ENCODE peak calls at places on chromosomes 13 and 19, in four cellular contexts. I, L, H and J are unnamed samples.

GRCh38 chr13:21322988-21323387 is 136.1 kb downstream of the ZDHHC20 start:
- DNase-seq in L (no peak), H (no peak), I (no peak), J (no peak)

GRCh38 chr13:90591927-90592268 is 755.6 kb upstream of the MIR17HG start:
- DNase-seq in H (no peak), I (no peak), L (no peak), J (no peak)

GRCh38 chr19:4650159-4650558 is 10.8 kb downstream of the TNFAIP8L1 start:
- DNase-seq in I (no peak), H (no peak), L (no peak), J (no peak)

GRCh38 chr19:29617336-29618266 is 11.5 kb downstream of the POP4 start:
- DNase-seq in L (no peak), H (no peak), I (no peak), J (no peak)

GRCh38 chr19:17200408-17201079 is 14.6 kb upstream of the USE1 start:
- DNase-seq in I (no peak), L (no peak), H (no peak), J (no peak)

GRCh38 chr13:29594310-29594709 is 1.2 kb downstream of the SLC7A1 start:
- DNase-seq in H (no peak), L (peak), I (peak), J (peak)

GRCh38 chr19:4069331-4069959 is 2.7 kb upstream of the ZBTB7A start:
- DNase-seq in I (no peak), H (peak), L (no peak), J (no peak)

GRCh38 chr13:33678906-33679657 is 138.9 kb upstream of the RFC3 start:
- DNase-seq in I (peak), L (peak), H (peak), J (peak)

GRCh38 chr13:57716295-57716694 is 84.8 kb downstream of the PCDH17 start:
- DNase-seq in H (no peak), L (no peak), I (no peak), J (no peak)

GRCh38 chr13:52711277-52711676 is 28.3 kb downstream of the CNMD start:
- DNase-seq in H (no peak), L (no peak), I (no peak), J (no peak)

GRCh38 chr13:29961036-29961685 is 110.7 kb upstream of the UBL3 start:
- DNase-seq in L (no peak), H (no peak), I (no peak), J (no peak)

GRCh38 chr13:20669162-20669561 is 34.3 kb upstream of the IL17D start:
- DNase-seq in I (no peak), L (no peak), H (no peak), J (no peak)

DNA sequence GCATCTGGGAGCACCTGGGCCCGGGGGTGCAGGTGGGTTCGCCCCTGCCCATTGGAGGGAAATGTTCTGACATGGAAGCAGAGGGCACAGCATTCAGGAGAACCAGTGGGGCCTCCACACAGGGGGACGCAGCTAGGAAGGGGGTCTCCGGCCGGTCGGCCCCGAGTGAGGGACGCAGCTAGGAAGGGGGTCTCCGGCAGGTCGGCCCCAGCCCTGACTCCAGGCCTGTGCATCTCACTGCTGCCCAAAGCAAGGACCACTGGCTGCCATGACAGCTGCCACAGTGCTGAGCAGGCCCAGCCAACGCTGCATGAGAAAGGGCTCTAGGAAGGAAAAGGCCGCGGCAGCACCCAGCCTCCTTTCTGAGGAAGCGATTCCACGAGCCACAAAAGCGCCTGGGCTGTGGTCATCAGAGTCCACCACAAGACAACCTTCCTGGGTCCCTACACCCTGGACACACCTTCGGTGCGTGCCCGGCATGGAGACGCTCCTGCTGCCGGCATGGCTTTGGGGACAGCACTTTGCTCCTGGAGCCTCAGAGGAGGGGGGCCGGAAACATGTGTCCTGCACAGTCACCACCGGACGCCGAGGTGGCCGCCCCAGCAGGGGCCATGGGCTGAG is 9.7 kb downstream of the RASA3 start:
- DNase-seq in L (no peak), I (no peak), H (no peak), J (no peak)
- H3K27ac ChIP-seq in L (no peak), I (no peak), H (peak), J (no peak)

GRCh38 chr19:47037766-47038165 is 10.7 kb downstream of the TMEM160 start:
- DNase-seq in H (no peak), I (no peak), L (no peak), J (no peak)

GRCh38 chr19:47032171-47032811 is 12.7 kb downstream of the NPAS1 start:
- DNase-seq in H (no peak), I (peak), L (no peak), J (peak)

GRCh38 chr19:47035495-47036232 is 12.8 kb downstream of the TMEM160 start:
- DNase-seq in I (peak), H (peak), L (peak), J (peak)

GRCh38 chr19:47036233-47036651 is 12.2 kb downstream of the TMEM160 start:
- DNase-seq in H (no peak), L (no peak), I (no peak), J (peak)

GRCh38 chr19:47035127-47035494 is 13.3 kb downstream of the TMEM160 start:
- DNase-seq in H (no peak), L (no peak), I (no peak), J (peak)
- H3K27ac ChIP-seq in H (no peak), L (no peak), I (peak), J (peak)

DNA sequence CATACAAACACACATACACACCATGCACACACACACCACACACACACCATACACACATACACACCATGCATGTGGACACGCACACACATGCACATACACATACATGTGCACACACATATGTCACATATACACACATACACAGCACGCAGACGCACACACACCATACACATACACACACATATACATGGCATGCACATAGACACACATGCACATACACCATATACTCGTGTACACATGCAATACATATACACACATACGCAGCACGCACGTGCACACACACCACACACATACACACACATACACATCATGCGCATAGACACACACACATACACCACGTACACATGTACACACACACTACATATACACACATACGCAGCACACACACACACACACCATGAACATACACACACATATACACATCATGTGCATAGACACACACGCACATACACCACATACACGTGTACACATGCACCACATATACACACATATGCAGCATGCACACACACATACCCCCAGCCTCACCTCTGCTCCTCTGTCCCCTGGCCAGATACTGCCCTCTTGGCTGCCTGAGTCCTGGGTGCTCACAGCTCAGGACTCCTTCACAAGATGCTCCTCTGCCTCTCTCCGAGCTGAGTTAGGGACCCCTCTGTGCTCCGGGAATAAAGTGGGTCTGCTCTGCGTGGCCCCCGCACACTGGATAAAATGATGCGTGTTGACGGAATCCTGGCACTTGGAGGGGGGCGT is 70.9 kb upstream of the ARHGEF7 start:
- DNase-seq in H (no peak), I (no peak), L (no peak), J (no peak)
- H3K27ac ChIP-seq in H (no peak), I (no peak), L (no peak), J (no peak)

GRCh38 chr13:106001443-106001842 is 534.0 kb downstream of the EFNB2 start:
- DNase-seq in H (no peak), L (no peak), I (no peak), J (no peak)

GRCh38 chr13:105996391-105997028 is 539.0 kb downstream of the EFNB2 start:
- DNase-seq in L (no peak), I (no peak), H (no peak), J (no peak)

GRCh38 chr13:105998233-105998550 is 537.3 kb downstream of the EFNB2 start:
- DNase-seq in H (no peak), L (no peak), I (no peak), J (no peak)

GRCh38 chr13:105994340-105994739 is 541.1 kb downstream of the EFNB2 start:
- DNase-seq in L (no peak), I (no peak), H (no peak), J (no peak)

GRCh38 chr13:105997436-105998232 is 537.8 kb downstream of the EFNB2 start:
- DNase-seq in I (no peak), H (no peak), L (no peak), J (no peak)
- H3K27ac ChIP-seq in I (no peak), H (no peak), L (no peak), J (no peak)